ENCODE peak calls at places on chromosome 17, in five cellular contexts. I, P, D, Z and B are unnamed samples.

GRCh38 chr17:57701121-57701520 is 44.0 kb downstream of the CCDC182 start:
- DNase-seq in I (no peak), Z (no peak), P (no peak), D (no peak), B (no peak)

GRCh38 chr17:73211745-73212144 is 18.9 kb downstream of the COG1 start:
- DNase-seq in D (no peak), P (no peak), Z (no peak), I (no peak), B (no peak)

GRCh38 chr17:50545306-50545705 is 1.7 kb upstream of the SPATA20 start:
- DNase-seq in Z (no peak), I (no peak), D (no peak), P (no peak), B (no peak)

GRCh38 chr17:66636111-66636510 is 198.8 kb upstream of the CACNG5 start:
- DNase-seq in I (peak; percentile 87), D (peak; percentile 91), Z (no peak), P (no peak), B (no peak)

GRCh38 chr17:8696951-8697745 is 47.5 kb downstream of the CCDC42 start:
- DNase-seq in P (peak; percentile 63), D (peak; percentile 74), I (peak; percentile 94), Z (peak; percentile 77), B (no peak)

GRCh38 chr17:17118399-17118798 is 76.1 kb downstream of the MPRIP start:
- DNase-seq in D (no peak), Z (no peak), P (no peak), I (no peak), B (no peak)

GRCh38 chr17:40956401-40957254 is 10.1 kb downstream of the KRT39 start:
- DNase-seq in D (peak; percentile 60), P (no peak), I (peak; percentile 100), Z (peak; percentile 32), B (no peak)

GRCh38 chr17:30336369-30337171 is 2.7 kb upstream of the TMIGD1 start:
- DNase-seq in I (peak; percentile 59), Z (peak; percentile 52), D (peak; percentile 44), P (peak; percentile 80), B (peak; percentile 29)

GRCh38 chr17:79338589-79338988 is 264.0 kb downstream of the ENGASE start:
- DNase-seq in P (no peak), Z (no peak), I (peak; percentile 9), D (no peak), B (no peak)

GRCh38 chr17:16085066-16085699 is 85.6 kb downstream of the TTC19 start:
- DNase-seq in I (peak; percentile 89), Z (no peak), P (no peak), D (peak; percentile 73), B (no peak)

DNA sequence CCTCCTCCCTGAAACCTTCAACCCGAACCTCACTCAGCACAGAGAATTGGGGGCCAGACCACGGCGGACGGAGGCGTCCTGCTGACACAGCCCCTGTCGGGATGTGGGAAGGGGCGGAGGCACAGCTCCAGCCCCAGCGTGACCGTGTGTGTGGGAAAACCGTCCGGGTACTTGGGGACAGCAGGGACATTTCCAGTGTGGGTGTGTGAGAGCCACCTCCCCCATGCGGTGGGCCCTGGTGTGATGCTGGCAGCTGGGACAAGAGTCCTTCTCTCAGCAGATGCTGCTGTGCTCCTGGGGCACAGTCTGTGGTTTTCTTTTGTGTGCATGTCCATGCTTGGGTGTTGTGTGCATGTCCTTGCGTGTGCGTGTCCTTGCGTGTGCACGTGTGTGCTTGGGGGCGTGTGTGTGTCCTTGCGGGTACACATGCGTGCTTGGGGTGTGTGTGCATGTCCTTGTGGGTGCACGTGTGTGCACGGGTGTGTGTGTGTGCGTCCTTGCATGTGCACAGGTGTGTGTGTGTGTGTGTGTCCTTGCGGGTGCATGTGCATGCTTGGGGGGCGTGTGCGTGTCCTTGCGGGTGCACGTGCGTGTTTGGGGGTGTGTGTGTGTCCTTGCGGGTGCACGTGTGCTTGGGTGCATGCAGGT is 16.9 kb downstream of the CENPX start:
- DNase-seq in P (no peak), Z (no peak), I (no peak), D (no peak), B (no peak)
- H2AK5ac ChIP-seq in P (no peak overlapping the region), Z (peak overlapping the region; percentile 82), I (peak overlapping the region; percentile 90), D (peak overlapping the region; percentile 18), B (peak overlapping the region; percentile 75)

GRCh38 chr17:82959242-82959930 is 119.6 kb upstream of the ZNF750 start:
- DNase-seq in D (no peak), I (no peak), P (peak; percentile 24), Z (no peak), B (no peak)
- H3K14ac ChIP-seq in D (no peak overlapping the region), I (no peak overlapping the region), P (no peak overlapping the region), Z (no peak overlapping the region), B (no peak overlapping the region)

GRCh38 chr17:1608676-1609075 is 20.0 kb downstream of the SLC43A2 start:
- DNase-seq in Z (no peak), I (peak; percentile 33), P (no peak), D (no peak), B (no peak)

GRCh38 chr17:1606352-1606985 is 22.2 kb downstream of the SLC43A2 start:
- DNase-seq in D (no peak), Z (no peak), I (no peak), P (no peak), B (no peak)

GRCh38 chr17:1607971-1608320 is 20.7 kb downstream of the SLC43A2 start:
- DNase-seq in D (peak; percentile 83), P (no peak), I (no peak), Z (no peak), B (no peak)

GRCh38 chr17:1604831-1605528 is 23.7 kb downstream of the SLC43A2 start:
- DNase-seq in P (peak; percentile 65), D (no peak), I (no peak), Z (peak; percentile 87), B (no peak)

GRCh38 chr17:1605681-1606351 is 22.8 kb downstream of the SLC43A2 start:
- DNase-seq in Z (no peak), D (no peak), I (no peak), P (no peak), B (no peak)
- H2AK5ac ChIP-seq in Z (peak overlapping the region; percentile 44), D (no peak overlapping the region), I (no peak overlapping the region), P (no peak overlapping the region), B (no peak overlapping the region)

GRCh38 chr17:45164734-45165269 is 3.1 kb downstream of the HEXIM2 start:
- DNase-seq in Z (no peak), D (no peak), P (no peak), I (no peak), B (no peak)

GRCh38 chr17:45160505-45161287 is 979 bp upstream of the HEXIM2 start:
- DNase-seq in D (peak; percentile 73), Z (peak; percentile 30), P (peak; percentile 95), I (peak; percentile 61), B (peak; percentile 85)

GRCh38 chr17:45162022-45162687 is 480 bp downstream of the HEXIM2 start:
- DNase-seq in P (no peak), D (no peak), I (no peak), Z (no peak), B (no peak)

GRCh38 chr17:45156242-45156641 is 5.4 kb upstream of the HEXIM2 start:
- DNase-seq in I (no peak), P (no peak), Z (no peak), D (peak; percentile 76), B (no peak)

DNA sequence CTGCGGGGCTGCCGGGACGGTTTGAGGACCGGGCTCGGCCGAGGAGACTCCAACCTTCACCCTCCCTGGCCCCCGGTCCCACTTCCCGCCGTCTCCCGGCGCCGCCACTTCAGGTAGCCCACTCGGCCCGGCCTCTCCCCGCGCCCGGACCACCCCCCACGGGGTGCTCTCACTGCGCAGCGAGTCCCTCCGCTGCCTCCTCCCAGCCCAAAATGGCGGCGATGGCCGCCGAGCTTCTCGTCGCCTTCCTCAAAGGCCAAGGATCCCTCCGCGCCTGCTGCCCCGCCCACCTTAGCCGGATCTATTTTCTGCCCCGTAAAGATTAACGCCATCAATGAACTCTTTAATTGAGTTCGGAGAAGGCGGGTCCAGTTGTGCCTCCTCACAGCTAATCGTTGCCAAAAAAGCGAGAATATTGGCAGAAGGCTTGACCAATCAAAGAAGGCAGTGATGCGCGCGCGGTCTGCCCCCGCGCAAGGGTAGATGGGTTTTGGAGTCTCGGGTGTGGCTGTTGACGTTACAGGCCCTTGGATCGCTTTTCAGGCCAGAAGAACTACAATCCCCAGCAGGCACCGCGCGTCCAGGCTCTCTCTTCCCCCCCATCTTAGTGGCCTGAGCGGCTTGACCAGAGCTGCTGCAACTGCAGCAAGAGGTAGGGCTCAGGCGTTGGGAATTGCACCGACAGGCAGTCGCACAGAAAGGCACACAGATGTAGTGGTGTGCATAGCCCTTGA is at the start of gene HEXIM2:
- DNase-seq in I (peak; percentile 100), Z (peak; percentile 100), P (peak; percentile 100), D (peak; percentile 100), B (peak; percentile 100)
- H3K14ac ChIP-seq in I (peak within 1 kb of the TSS; percentile 76), Z (peak within 1 kb of the TSS; percentile 99), P (peak within 1 kb of the TSS; percentile 100), D (no peak within 1 kb of the TSS), B (peak within 1 kb of the TSS; percentile 26)

GRCh38 chr17:74403512-74404137 is 28.3 kb upstream of the GPRC5C start:
- DNase-seq in D (no peak), I (no peak), P (no peak), Z (no peak), B (no peak)
- H2AK5ac ChIP-seq in D (no peak overlapping the region), I (no peak overlapping the region), P (no peak overlapping the region), Z (no peak overlapping the region), B (no peak overlapping the region)